ENCODE peak calls at places on chromosomes 12 and 14, in four cellular contexts. U is breast epithelium, V is stomach, X is SK-N-SH. K is an unnamed sample. For H3K36me3, the result is how much of the 10 kb centered on the place peaks cover.

GRCh38 chr12:52178984-52179383 is 12.8 kb downstream of the KRT80 start:
- DNase-seq in U (no peak), X (no peak), V (no peak), K (no peak)

GRCh38 chr12:52052471-52053186 is 1.4 kb downstream of the NR4A1 start:
- DNase-seq in V (peak), U (no peak), X (no peak), K (no peak)

GRCh38 chr12:124395284-124395752 is 100.4 kb downstream of the RFLNA start:
- DNase-seq in V (no peak), U (no peak), X (peak), K (no peak)

GRCh38 chr14:63993992-63994391 is 141.2 kb downstream of the SYNE2 start:
- DNase-seq in U (no peak), X (peak), V (no peak), K (no peak)

GRCh38 chr12:48924617-48925217 is 575 bp downstream of the FKBP11 start:
- DNase-seq in V (peak), X (peak), U (no peak), K (peak)

GRCh38 chr12:79688376-79689040 is 2.3 kb downstream of the PAWR start:
- DNase-seq in V (no peak), X (no peak), U (no peak), K (no peak)

GRCh38 chr12:112179341-112179740 is 54.0 kb downstream of the TRAFD1 start:
- DNase-seq in U (no peak), V (no peak), X (no peak), K (no peak)

GRCh38 chr12:118606690-118607089 is 230.3 kb downstream of the SUDS3 start:
- DNase-seq in V (no peak), X (no peak), U (no peak), K (no peak)

GRCh38 chr12:49920241-49920914 is 16.7 kb upstream of the FAIM2 start:
- DNase-seq in X (no peak), U (peak), V (no peak), K (peak)

GRCh38 chr14:89266754-89267153 is 150.3 kb downstream of the FOXN3 start:
- DNase-seq in X (no peak), U (no peak), V (no peak), K (no peak)

GRCh38 chr14:68790656-68791077 is 2.2 kb downstream of the ZFP36L1 start:
- DNase-seq in X (no peak), V (peak), U (no peak), K (peak)

GRCh38 chr12:55935742-55936151 is 4.8 kb downstream of the DGKA start:
- DNase-seq in V (no peak), X (no peak), U (no peak), K (peak)

GRCh38 chr12:126663304-126664094 is 1598.3 kb downstream of the AACS start:
- DNase-seq in X (peak), U (no peak), V (no peak), K (no peak)

GRCh38 chr12:47408171-47408871 is 297.5 kb downstream of the RPAP3 start:
- DNase-seq in X (no peak), U (no peak), V (no peak), K (no peak)

GRCh38 chr12:55685671-55686070 is 22.0 kb downstream of the ITGA7 start:
- DNase-seq in V (no peak), U (no peak), X (no peak), K (no peak)

GRCh38 chr14:105527381-105528196 is 1.2 kb downstream of the TMEM121 start:
- DNase-seq in X (no peak), U (no peak), V (no peak), K (peak)

GRCh38 chr12:9064201-9064814 is 51.4 kb downstream of the A2M start:
- DNase-seq in V (peak), U (peak), X (peak), K (peak)

GRCh38 chr12:32273712-32274111 is 125.6 kb upstream of the FGD4 start:
- DNase-seq in U (no peak), V (no peak), X (no peak), K (peak)

GRCh38 chr12:132668191-132669088 is 18.7 kb downstream of the POLE start:
- DNase-seq in X (no peak), V (no peak), U (no peak), K (peak)

GRCh38 chr12:132672678-132673077 is 14.5 kb downstream of the POLE start:
- DNase-seq in U (no peak), X (no peak), V (no peak), K (no peak)

GRCh38 chr12:132665794-132666193 is 21.3 kb downstream of the POLE start:
- DNase-seq in U (no peak), X (no peak), V (no peak), K (no peak)

GRCh38 chr12:132672116-132672515 is 15.0 kb downstream of the POLE start:
- DNase-seq in U (no peak), V (no peak), X (no peak), K (no peak)

GRCh38 chr12:132669166-132669879 is 17.8 kb downstream of the POLE start:
- DNase-seq in V (no peak), X (no peak), U (no peak), K (peak)
- H3K36me3 ChIP-seq in V (half or more), X (under half), U (under half), K (half or more)

GRCh38 chr14:36665887-36666415 is 4.3 kb downstream of the PAX9 start:
- DNase-seq in U (no peak), V (no peak), X (no peak), K (no peak)

GRCh38 chr14:36667679-36668078 is 6.0 kb downstream of the PAX9 start:
- DNase-seq in X (no peak), U (no peak), V (no peak), K (no peak)

GRCh38 chr14:36664322-36665193 is 2.9 kb downstream of the PAX9 start:
- DNase-seq in X (no peak), U (no peak), V (no peak), K (no peak)

GRCh38 chr14:36663404-36664321 is 2.0 kb downstream of the PAX9 start:
- DNase-seq in X (no peak), V (no peak), U (no peak), K (no peak)

DNA sequence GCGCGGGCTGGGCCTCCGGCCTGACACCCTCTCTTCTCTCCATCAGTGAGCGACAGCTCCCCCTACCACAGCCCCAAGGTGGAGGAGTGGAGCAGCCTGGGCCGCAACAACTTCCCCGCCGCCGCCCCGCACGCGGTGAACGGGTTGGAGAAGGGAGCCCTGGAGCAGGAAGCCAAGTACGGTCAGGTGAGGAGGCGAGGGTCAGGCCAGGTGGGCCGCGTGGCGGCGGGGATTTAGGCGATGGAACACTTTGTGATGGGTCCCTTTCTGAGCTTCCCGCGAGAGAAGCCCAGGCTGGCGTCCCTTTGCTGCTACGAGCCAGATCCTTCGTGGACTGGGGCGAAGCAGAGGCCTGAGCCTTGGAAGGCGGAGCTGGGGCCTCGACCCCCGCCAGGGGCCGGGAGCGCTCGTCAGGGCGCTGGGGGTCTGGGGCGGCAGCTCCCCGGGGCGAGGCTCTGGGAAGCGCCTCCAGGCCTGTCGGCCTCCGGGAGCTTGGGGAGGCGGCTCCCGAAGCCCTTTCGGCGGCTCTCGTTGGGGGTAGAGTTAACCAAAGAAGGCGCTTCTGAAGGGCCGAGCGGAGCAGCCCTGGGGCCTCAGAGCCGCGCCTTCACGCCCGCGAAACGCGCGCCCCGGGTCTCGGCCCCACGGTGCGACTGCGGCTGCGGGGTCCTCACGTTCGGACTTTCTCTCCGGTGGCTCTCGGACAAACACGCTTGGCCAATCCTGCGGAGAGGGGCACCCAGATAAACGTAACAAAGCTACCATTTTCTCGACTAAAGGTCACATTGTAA is 5.0 kb downstream of the PAX9 start:
- DNase-seq in U (no peak), X (no peak), V (no peak), K (no peak)
- TF ChIP-seq CTCF in U (no peak), X (no peak), V (no peak), K (no peak)

DNA sequence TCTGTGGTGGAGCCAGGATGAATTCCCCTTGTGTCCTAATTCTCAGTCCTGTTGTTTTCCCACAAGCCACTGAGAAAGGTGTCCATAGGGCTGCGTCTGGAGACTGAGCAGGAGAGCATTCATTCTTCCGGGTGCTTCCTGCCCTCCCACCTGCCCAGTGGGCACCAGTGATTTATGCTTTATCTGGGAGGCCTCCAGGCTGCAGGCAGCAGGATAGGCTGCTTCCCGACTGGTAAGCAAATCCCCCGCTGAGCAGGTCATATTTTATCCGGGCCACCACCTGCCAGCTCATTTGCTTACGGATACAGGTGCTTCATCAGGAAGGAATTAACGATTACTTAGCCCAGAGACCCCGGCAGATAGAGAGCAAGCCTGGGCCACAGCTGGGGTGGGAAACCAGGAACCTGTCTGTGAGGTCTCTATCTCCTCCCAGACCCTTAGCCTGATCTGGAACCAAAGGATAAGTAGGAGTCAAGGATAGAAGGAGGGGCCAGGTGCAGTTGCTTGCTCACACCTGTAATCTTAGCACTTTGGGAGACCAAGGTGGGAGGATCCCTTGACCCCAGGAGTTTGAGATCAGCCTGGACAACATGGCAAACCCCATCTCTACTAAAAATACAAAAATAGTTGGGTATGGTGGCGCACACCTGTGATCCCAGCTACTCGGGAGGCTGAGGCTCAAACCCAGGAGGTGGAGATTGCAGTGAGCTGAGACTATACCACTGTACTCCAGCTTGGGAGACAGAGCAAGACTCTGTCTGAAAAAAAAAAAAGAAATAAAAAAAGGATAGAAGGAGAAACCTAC is 33.7 kb upstream of the FAM222A start:
- DNase-seq in V (no peak), X (no peak), U (no peak), K (peak)
- TF ChIP-seq POLR2AphosphoS5 in V (no peak), X (no peak), U (no peak), K (no peak)

GRCh38 chr14:74890262-74890661 is 8.5 kb downstream of the DLST start:
- DNase-seq in X (no peak), U (no peak), V (no peak), K (no peak)

GRCh38 chr14:74888164-74889158 is 6.7 kb downstream of the DLST start:
- DNase-seq in U (no peak), X (no peak), V (no peak), K (no peak)

GRCh38 chr14:74893614-74894091 is 11.9 kb downstream of the DLST start:
- DNase-seq in U (no peak), V (no peak), X (no peak), K (no peak)

GRCh38 chr14:74892745-74893144 is 11.0 kb downstream of the DLST start:
- DNase-seq in X (no peak), V (no peak), U (no peak), K (no peak)

DNA sequence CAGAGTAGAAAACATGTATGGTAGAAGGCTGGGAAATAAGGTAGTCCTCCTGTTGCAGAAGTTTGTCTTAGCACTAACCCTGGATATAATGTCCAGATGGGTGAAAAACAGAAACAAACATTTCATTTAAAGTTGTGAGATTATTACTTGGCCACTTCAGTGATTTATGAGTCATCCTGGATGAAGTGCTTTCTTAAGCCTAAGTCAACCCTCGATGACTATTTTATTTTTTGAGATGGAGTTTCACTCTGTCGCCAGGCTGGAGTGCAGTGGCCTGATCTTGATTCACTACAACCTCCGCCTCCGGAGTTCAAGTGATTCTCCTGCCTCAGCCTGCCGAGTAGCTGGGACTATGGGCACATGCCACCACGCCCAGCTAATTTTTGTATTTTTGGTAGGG is 10.2 kb downstream of the DLST start:
- DNase-seq in U (no peak), X (no peak), V (no peak), K (no peak)
- H3K36me3 ChIP-seq in U (under half), X (half or more), V (half or more), K (half or more)